ENCODE peak calls at places on chromosomes 7 and 10, in ten cellular contexts. One of them, this sample, is unnamed.

GRCh38 chr7:142537760-142538159 is 211.5 kb upstream of the PRSS1 start:
- DNase-seq in esophagus muscularis mucosa: peak
- DNase-seq in NCI-H1092: no peak
- DNase-seq in T follicular helper cell: no peak
- DNase-seq in central memory CD4-positive, alpha-beta T cell: no peak
- DNase-seq in ovary: no peak
- DNase-seq in GM10248: no peak
- DNase-seq in germinal center: no peak
- DNase-seq in epithelial cell of prostate: no peak
- DNase-seq in pons: no peak
- DNase-seq in this sample: no peak

GRCh38 chr10:51462076-51462779 is 237.2 kb downstream of the CSTF2T start:
- DNase-seq in esophagus muscularis mucosa: no peak
- DNase-seq in NCI-H1092: no peak
- DNase-seq in T follicular helper cell: no peak
- DNase-seq in central memory CD4-positive, alpha-beta T cell: no peak
- DNase-seq in ovary: no peak
- DNase-seq in GM10248: no peak
- DNase-seq in germinal center: no peak
- DNase-seq in epithelial cell of prostate: peak
- DNase-seq in pons: no peak
- DNase-seq in this sample: no peak

GRCh38 chr10:107689318-107689717 is 524.8 kb upstream of the SORCS1 start:
- DNase-seq in esophagus muscularis mucosa: no peak
- DNase-seq in NCI-H1092: no peak
- DNase-seq in T follicular helper cell: no peak
- DNase-seq in central memory CD4-positive, alpha-beta T cell: no peak
- DNase-seq in ovary: no peak
- DNase-seq in GM10248: no peak
- DNase-seq in germinal center: no peak
- DNase-seq in epithelial cell of prostate: no peak
- DNase-seq in pons: no peak
- DNase-seq in this sample: no peak

GRCh38 chr10:132036887-132037675 is 28.7 kb upstream of the JAKMIP3 start:
- DNase-seq in esophagus muscularis mucosa: no peak
- DNase-seq in NCI-H1092: no peak
- DNase-seq in T follicular helper cell: no peak
- DNase-seq in central memory CD4-positive, alpha-beta T cell: no peak
- DNase-seq in ovary: no peak
- DNase-seq in GM10248: no peak
- DNase-seq in germinal center: no peak
- DNase-seq in epithelial cell of prostate: no peak
- DNase-seq in pons: peak
- DNase-seq in this sample: no peak

GRCh38 chr10:13993169-13993568 is 337.6 kb downstream of the FRMD4A start:
- DNase-seq in esophagus muscularis mucosa: no peak
- DNase-seq in NCI-H1092: no peak
- DNase-seq in T follicular helper cell: no peak
- DNase-seq in central memory CD4-positive, alpha-beta T cell: no peak
- DNase-seq in ovary: no peak
- DNase-seq in GM10248: no peak
- DNase-seq in germinal center: no peak
- DNase-seq in epithelial cell of prostate: no peak
- DNase-seq in pons: no peak
- DNase-seq in this sample: no peak

GRCh38 chr7:19290936-19291335 is 145.7 kb upstream of the FERD3L start:
- DNase-seq in esophagus muscularis mucosa: no peak
- DNase-seq in NCI-H1092: no peak
- DNase-seq in T follicular helper cell: no peak
- DNase-seq in central memory CD4-positive, alpha-beta T cell: no peak
- DNase-seq in ovary: no peak
- DNase-seq in GM10248: no peak
- DNase-seq in germinal center: no peak
- DNase-seq in epithelial cell of prostate: no peak
- DNase-seq in pons: no peak
- DNase-seq in this sample: no peak

GRCh38 chr10:130647341-130647740 is 511.1 kb downstream of the GLRX3 start:
- DNase-seq in esophagus muscularis mucosa: peak
- DNase-seq in NCI-H1092: no peak
- DNase-seq in T follicular helper cell: no peak
- DNase-seq in central memory CD4-positive, alpha-beta T cell: no peak
- DNase-seq in ovary: no peak
- DNase-seq in GM10248: no peak
- DNase-seq in germinal center: no peak
- DNase-seq in epithelial cell of prostate: no peak
- DNase-seq in pons: no peak
- DNase-seq in this sample: no peak

GRCh38 chr10:68895041-68895440 is 6.1 kb upstream of the DDX50 start:
- DNase-seq in esophagus muscularis mucosa: no peak
- DNase-seq in NCI-H1092: no peak
- DNase-seq in T follicular helper cell: no peak
- DNase-seq in central memory CD4-positive, alpha-beta T cell: no peak
- DNase-seq in ovary: no peak
- DNase-seq in GM10248: no peak
- DNase-seq in germinal center: no peak
- DNase-seq in epithelial cell of prostate: no peak
- DNase-seq in pons: no peak
- DNase-seq in this sample: no peak

GRCh38 chr10:1526427-1527055 is 210.8 kb downstream of the ADARB2 start:
- DNase-seq in esophagus muscularis mucosa: no peak
- DNase-seq in NCI-H1092: no peak
- DNase-seq in T follicular helper cell: no peak
- DNase-seq in central memory CD4-positive, alpha-beta T cell: no peak
- DNase-seq in ovary: peak
- DNase-seq in GM10248: no peak
- DNase-seq in germinal center: peak
- DNase-seq in epithelial cell of prostate: no peak
- DNase-seq in pons: no peak
- DNase-seq in this sample: no peak

GRCh38 chr7:34612671-34613070 is 45.3 kb upstream of the NPSR1 start:
- DNase-seq in esophagus muscularis mucosa: no peak
- DNase-seq in NCI-H1092: no peak
- DNase-seq in T follicular helper cell: no peak
- DNase-seq in central memory CD4-positive, alpha-beta T cell: no peak
- DNase-seq in ovary: no peak
- DNase-seq in GM10248: no peak
- DNase-seq in germinal center: no peak
- DNase-seq in epithelial cell of prostate: no peak
- DNase-seq in pons: no peak
- DNase-seq in this sample: no peak

GRCh38 chr10:11162828-11163599 is 145.3 kb downstream of the CELF2 start:
- DNase-seq in esophagus muscularis mucosa: no peak
- DNase-seq in NCI-H1092: no peak
- DNase-seq in T follicular helper cell: peak
- DNase-seq in central memory CD4-positive, alpha-beta T cell: peak
- DNase-seq in ovary: no peak
- DNase-seq in GM10248: peak
- DNase-seq in germinal center: peak
- DNase-seq in epithelial cell of prostate: no peak
- DNase-seq in pons: peak
- DNase-seq in this sample: no peak

GRCh38 chr10:28939352-28940157 is 262.2 kb downstream of the BAMBI start:
- DNase-seq in esophagus muscularis mucosa: no peak
- DNase-seq in NCI-H1092: peak
- DNase-seq in T follicular helper cell: no peak
- DNase-seq in central memory CD4-positive, alpha-beta T cell: no peak
- DNase-seq in ovary: peak
- DNase-seq in GM10248: no peak
- DNase-seq in germinal center: no peak
- DNase-seq in epithelial cell of prostate: no peak
- DNase-seq in pons: no peak
- DNase-seq in this sample: no peak

GRCh38 chr7:84042110-84042539 is 152.5 kb downstream of the SEMA3A start:
- DNase-seq in esophagus muscularis mucosa: no peak
- DNase-seq in NCI-H1092: no peak
- DNase-seq in T follicular helper cell: no peak
- DNase-seq in central memory CD4-positive, alpha-beta T cell: no peak
- DNase-seq in ovary: no peak
- DNase-seq in GM10248: no peak
- DNase-seq in germinal center: no peak
- DNase-seq in epithelial cell of prostate: no peak
- DNase-seq in pons: no peak
- DNase-seq in this sample: no peak

GRCh38 chr10:17504547-17505245 is 50.3 kb upstream of the ST8SIA6 start:
- DNase-seq in esophagus muscularis mucosa: no peak
- DNase-seq in NCI-H1092: no peak
- DNase-seq in T follicular helper cell: no peak
- DNase-seq in central memory CD4-positive, alpha-beta T cell: no peak
- DNase-seq in ovary: no peak
- DNase-seq in GM10248: no peak
- DNase-seq in germinal center: no peak
- DNase-seq in epithelial cell of prostate: no peak
- DNase-seq in pons: no peak
- DNase-seq in this sample: no peak

GRCh38 chr7:134365341-134366054 is 48.8 kb upstream of the SLC35B4 start:
- DNase-seq in esophagus muscularis mucosa: no peak
- DNase-seq in NCI-H1092: no peak
- DNase-seq in T follicular helper cell: no peak
- DNase-seq in central memory CD4-positive, alpha-beta T cell: no peak
- DNase-seq in ovary: no peak
- DNase-seq in GM10248: no peak
- DNase-seq in germinal center: no peak
- DNase-seq in epithelial cell of prostate: peak
- DNase-seq in pons: no peak
- DNase-seq in this sample: no peak

GRCh38 chr10:69578508-69578991 is 5.3 kb upstream of the NEUROG3 start:
- DNase-seq in esophagus muscularis mucosa: no peak
- DNase-seq in NCI-H1092: no peak
- DNase-seq in T follicular helper cell: no peak
- DNase-seq in central memory CD4-positive, alpha-beta T cell: no peak
- DNase-seq in ovary: no peak
- DNase-seq in GM10248: no peak
- DNase-seq in germinal center: no peak
- DNase-seq in epithelial cell of prostate: no peak
- DNase-seq in pons: no peak
- DNase-seq in this sample: no peak

GRCh38 chr10:78966844-78967488 is 101.8 kb upstream of the ZMIZ1 start:
- DNase-seq in esophagus muscularis mucosa: no peak
- DNase-seq in NCI-H1092: no peak
- DNase-seq in T follicular helper cell: no peak
- DNase-seq in central memory CD4-positive, alpha-beta T cell: no peak
- DNase-seq in ovary: no peak
- DNase-seq in GM10248: no peak
- DNase-seq in germinal center: no peak
- DNase-seq in epithelial cell of prostate: no peak
- DNase-seq in pons: no peak
- DNase-seq in this sample: no peak

GRCh38 chr7:12839508-12840153 is 152.2 kb downstream of the ARL4A start:
- DNase-seq in esophagus muscularis mucosa: no peak
- DNase-seq in NCI-H1092: no peak
- DNase-seq in T follicular helper cell: no peak
- DNase-seq in central memory CD4-positive, alpha-beta T cell: no peak
- DNase-seq in ovary: no peak
- DNase-seq in GM10248: no peak
- DNase-seq in germinal center: no peak
- DNase-seq in epithelial cell of prostate: no peak
- DNase-seq in pons: no peak
- DNase-seq in this sample: no peak

GRCh38 chr7:137669706-137670105 is 177.1 kb downstream of the DGKI start:
- DNase-seq in esophagus muscularis mucosa: no peak
- DNase-seq in NCI-H1092: no peak
- DNase-seq in T follicular helper cell: no peak
- DNase-seq in central memory CD4-positive, alpha-beta T cell: no peak
- DNase-seq in ovary: no peak
- DNase-seq in GM10248: no peak
- DNase-seq in germinal center: no peak
- DNase-seq in epithelial cell of prostate: no peak
- DNase-seq in pons: no peak
- DNase-seq in this sample: no peak

GRCh38 chr7:98470131-98470985 is 69.5 kb upstream of the BAIAP2L1 start:
- DNase-seq in esophagus muscularis mucosa: no peak
- DNase-seq in NCI-H1092: no peak
- DNase-seq in T follicular helper cell: no peak
- DNase-seq in central memory CD4-positive, alpha-beta T cell: no peak
- DNase-seq in ovary: no peak
- DNase-seq in GM10248: no peak
- DNase-seq in germinal center: peak
- DNase-seq in epithelial cell of prostate: no peak
- DNase-seq in pons: no peak
- DNase-seq in this sample: no peak

GRCh38 chr7:18087687-18088078 is 60.0 kb upstream of the PRPS1L1 start:
- DNase-seq in esophagus muscularis mucosa: no peak
- DNase-seq in NCI-H1092: peak
- DNase-seq in T follicular helper cell: no peak
- DNase-seq in central memory CD4-positive, alpha-beta T cell: no peak
- DNase-seq in ovary: no peak
- DNase-seq in GM10248: no peak
- DNase-seq in germinal center: no peak
- DNase-seq in epithelial cell of prostate: no peak
- DNase-seq in pons: peak
- DNase-seq in this sample: no peak

GRCh38 chr10:42428534-42428933 is 209.8 kb downstream of the ZNF33B start:
- DNase-seq in esophagus muscularis mucosa: no peak
- DNase-seq in NCI-H1092: no peak
- DNase-seq in T follicular helper cell: no peak
- DNase-seq in central memory CD4-positive, alpha-beta T cell: no peak
- DNase-seq in ovary: no peak
- DNase-seq in GM10248: no peak
- DNase-seq in germinal center: no peak
- DNase-seq in epithelial cell of prostate: no peak
- DNase-seq in pons: peak
- DNase-seq in this sample: no peak

GRCh38 chr7:151249034-151249731 is 689 bp upstream of the SMARCD3 start:
- DNase-seq in esophagus muscularis mucosa: no peak
- DNase-seq in NCI-H1092: no peak
- DNase-seq in T follicular helper cell: no peak
- DNase-seq in central memory CD4-positive, alpha-beta T cell: peak
- DNase-seq in ovary: peak
- DNase-seq in GM10248: no peak
- DNase-seq in germinal center: no peak
- DNase-seq in epithelial cell of prostate: no peak
- DNase-seq in pons: peak
- DNase-seq in this sample: no peak

GRCh38 chr7:26460326-26460725 is 168.7 kb downstream of the SNX10 start:
- DNase-seq in esophagus muscularis mucosa: no peak
- DNase-seq in NCI-H1092: no peak
- DNase-seq in T follicular helper cell: no peak
- DNase-seq in central memory CD4-positive, alpha-beta T cell: no peak
- DNase-seq in ovary: no peak
- DNase-seq in GM10248: no peak
- DNase-seq in germinal center: no peak
- DNase-seq in epithelial cell of prostate: no peak
- DNase-seq in pons: no peak
- DNase-seq in this sample: no peak

GRCh38 chr7:76424413-76425111 is at the start of gene ZP3:
- DNase-seq in esophagus muscularis mucosa: peak
- DNase-seq in NCI-H1092: no peak
- DNase-seq in T follicular helper cell: no peak
- DNase-seq in central memory CD4-positive, alpha-beta T cell: no peak
- DNase-seq in ovary: no peak
- DNase-seq in GM10248: no peak
- DNase-seq in germinal center: no peak
- DNase-seq in epithelial cell of prostate: no peak
- DNase-seq in pons: no peak
- DNase-seq in this sample: no peak

GRCh38 chr10:35324196-35324595 is 12.1 kb upstream of the CCNY start:
- DNase-seq in esophagus muscularis mucosa: no peak
- DNase-seq in NCI-H1092: no peak
- DNase-seq in T follicular helper cell: no peak
- DNase-seq in central memory CD4-positive, alpha-beta T cell: no peak
- DNase-seq in ovary: no peak
- DNase-seq in GM10248: no peak
- DNase-seq in germinal center: no peak
- DNase-seq in epithelial cell of prostate: no peak
- DNase-seq in pons: no peak
- DNase-seq in this sample: no peak

GRCh38 chr10:17963431-17963830 is 11.7 kb downstream of the SLC39A12 start:
- DNase-seq in esophagus muscularis mucosa: no peak
- DNase-seq in NCI-H1092: no peak
- DNase-seq in T follicular helper cell: no peak
- DNase-seq in central memory CD4-positive, alpha-beta T cell: no peak
- DNase-seq in ovary: no peak
- DNase-seq in GM10248: no peak
- DNase-seq in germinal center: no peak
- DNase-seq in epithelial cell of prostate: no peak
- DNase-seq in pons: no peak
- DNase-seq in this sample: no peak

GRCh38 chr7:81245353-81245752 is 326.5 kb upstream of the SEMA3C start:
- DNase-seq in esophagus muscularis mucosa: no peak
- DNase-seq in NCI-H1092: no peak
- DNase-seq in T follicular helper cell: no peak
- DNase-seq in central memory CD4-positive, alpha-beta T cell: no peak
- DNase-seq in ovary: no peak
- DNase-seq in GM10248: no peak
- DNase-seq in germinal center: no peak
- DNase-seq in epithelial cell of prostate: no peak
- DNase-seq in pons: no peak
- DNase-seq in this sample: no peak